ENCODE peak calls at places on chromosomes 2 and 18, in ten cellular contexts. Z is IMR-90; K is fibroblast of mammary gland; Y is GM13977; B is CD8-positive, alpha-beta T cell; J is SJSA1; H is substantia nigra; P is HCEC 1CT; D is stimulated activated CD4-positive, alpha-beta T cell treated with anti-CD3 and anti-CD28 coated beads, TNF-alpha, amount 100 ng/mL, for 1 hour; Q is HL-60. T is an unnamed sample.

GRCh38 chr18:13281406-13281805 is 62.8 kb downstream of the LDLRAD4 start:
- DNase-seq in Z (no peak), K (no peak), Y (no peak), B (no peak), J (no peak), H (no peak), P (no peak), D (no peak), Q (no peak), T (no peak)

GRCh38 chr18:59907172-59907571 is 7.4 kb downstream of the PMAIP1 start:
- DNase-seq in Z (no peak), K (peak; percentile 59), Y (no peak), B (no peak), J (no peak), H (no peak), P (no peak), D (no peak), Q (no peak), T (no peak)

GRCh38 chr2:23662466-23662865 is 264.5 kb downstream of the ATAD2B start:
- DNase-seq in Z (no peak), K (no peak), Y (no peak), B (no peak), J (no peak), H (no peak), P (no peak), D (no peak), Q (no peak), T (no peak)

GRCh38 chr2:111068435-111069058 is 52.2 kb upstream of the BCL2L11 start:
- DNase-seq in Z (no peak), K (no peak), Y (no peak), B (no peak), J (no peak), H (no peak), P (no peak), D (no peak), Q (peak; percentile 38), T (peak; percentile 97)

GRCh38 chr2:81979051-81979450 is 1674.5 kb upstream of the LRRTM1 start:
- DNase-seq in Z (no peak), K (no peak), Y (no peak), B (no peak), J (no peak), H (no peak), P (no peak), D (no peak), Q (no peak), T (no peak)

GRCh38 chr2:209872675-209873074 is 101.0 kb downstream of the UNC80 start:
- DNase-seq in Z (no peak), K (no peak), Y (no peak), B (no peak), J (peak; percentile 75), H (peak; percentile 67), P (no peak), D (no peak), Q (no peak), T (no peak)

GRCh38 chr18:46916551-46917107 is 678 bp downstream of the PIAS2 start:
- DNase-seq in Z (peak; percentile 36), K (peak; percentile 37), Y (peak; percentile 76), B (peak; percentile 43), J (no peak), H (no peak), P (peak; percentile 34), D (no peak), Q (peak; percentile 47), T (peak; percentile 27)

GRCh38 chr18:48412339-48412929 is 3.3 kb upstream of the ZBTB7C start:
- DNase-seq in Z (no peak), K (no peak), Y (peak; percentile 48), B (no peak), J (no peak), H (no peak), P (peak; percentile 38), D (no peak), Q (peak; percentile 42), T (peak; percentile 49)

GRCh38 chr2:27375513-27376099 is 4.9 kb downstream of the ZNF513 start:
- DNase-seq in Z (no peak), K (no peak), Y (no peak), B (no peak), J (no peak), H (no peak), P (no peak), D (no peak), Q (no peak), T (no peak)

GRCh38 chr18:21179590-21180220 is 62.3 kb upstream of the GREB1L start:
- DNase-seq in Z (peak; percentile 73), K (peak; percentile 79), Y (peak; percentile 63), B (peak; percentile 48), J (peak; percentile 56), H (peak; percentile 7), P (peak; percentile 59), D (no peak), Q (peak; percentile 81), T (peak; percentile 2)